ENCODE peak calls at places on chromosomes 11 and 22, in six cellular contexts. T is SK-N-SH, A is K562, H is HCT116, V is GM12878, C is H1. E is an unnamed sample.

GRCh38 chr11:119694334-119694733 is 34.7 kb downstream of the NECTIN1 start:
- DNase-seq in T (no peak), A (no peak), H (no peak), V (no peak), C (no peak), E (no peak)

GRCh38 chr11:33187851-33188722 is 26.8 kb upstream of the CSTF3 start:
- DNase-seq in T (no peak), A (no peak), H (no peak), V (no peak), C (no peak), E (no peak)

GRCh38 chr11:112082729-112083128 is 3.8 kb downstream of the TIMM8B start:
- DNase-seq in T (no peak), A (no peak), H (no peak), V (no peak), C (no peak), E (no peak)

GRCh38 chr11:1237128-1237580 is 14.3 kb downstream of the MUC5B start:
- DNase-seq in T (no peak), A (no peak), H (no peak), V (no peak), C (peak; percentile 26), E (no peak)

GRCh38 chr11:17735823-17736772 is 1.5 kb downstream of the KCNC1 start:
- DNase-seq in T (peak; percentile 92), A (no peak), H (no peak), V (no peak), C (peak; percentile 70), E (no peak)

GRCh38 chr11:110858556-110858921 is 146.3 kb upstream of the ARHGAP20 start:
- DNase-seq in T (no peak), A (no peak), H (no peak), V (no peak), C (no peak), E (no peak)

GRCh38 chr11:58762284-58763119 is 30.8 kb upstream of the GLYAT start:
- DNase-seq in T (no peak), A (no peak), H (no peak), V (no peak), C (no peak), E (no peak)

GRCh38 chr11:2768471-2769408 is 68.9 kb upstream of the KCNQ1OT1 start:
- DNase-seq in T (no peak), A (peak; percentile 49), H (peak; percentile 38), V (no peak), C (peak; percentile 30), E (no peak)

GRCh38 chr11:44096360-44097188 is 1.1 kb downstream of the EXT2 start:
- DNase-seq in T (no peak), A (no peak), H (no peak), V (no peak), C (no peak), E (no peak)

GRCh38 chr11:117334896-117335295 is 7.2 kb downstream of the CEP164 start:
- DNase-seq in T (no peak), A (no peak), H (no peak), V (no peak), C (no peak), E (no peak)

GRCh38 chr11:19499999-19500398 is 212.6 kb upstream of the NAV2 start:
- DNase-seq in T (no peak), A (no peak), H (no peak), V (no peak), C (no peak), E (no peak)

GRCh38 chr11:36478700-36479329 is 31.3 kb downstream of the TRAF6 start:
- DNase-seq in T (peak; percentile 45), A (no peak), H (peak; percentile 22), V (no peak), C (no peak), E (peak; percentile 76)

GRCh38 chr11:2267306-2267861 is 3.0 kb downstream of the ASCL2 start:
- DNase-seq in T (no peak), A (peak; percentile 47), H (no peak), V (no peak), C (no peak), E (no peak)

GRCh38 chr11:64864473-64865285 is 13.7 kb downstream of the EHD1 start:
- DNase-seq in T (no peak), A (peak; percentile 34), H (no peak), V (no peak), C (no peak), E (no peak)

GRCh38 chr11:72924568-72925190 is 110.5 kb downstream of the ATG16L2 start:
- DNase-seq in T (peak; percentile 22), A (no peak), H (peak; percentile 8), V (peak; percentile 13), C (no peak), E (peak; percentile 58)

GRCh38 chr11:66855574-66856495 is 1.0 kb upstream of the LRFN4 start:
- DNase-seq in T (peak; percentile 96), A (peak; percentile 97), H (peak; percentile 82), V (peak; percentile 50), C (peak; percentile 94), E (peak; percentile 95)

GRCh38 chr11:133064152-133064877 is 468.0 kb downstream of the OPCML start:
- DNase-seq in T (peak; percentile 91), A (peak; percentile 18), H (no peak), V (no peak), C (peak; percentile 88), E (no peak)

GRCh38 chr22:22948651-22949611 is 61.3 kb downstream of the IGLL5 start:
- DNase-seq in T (no peak), A (no peak), H (no peak), V (no peak), C (no peak), E (no peak)

GRCh38 chr22:50729391-50730012 is 8.5 kb upstream of the ACR start:
- DNase-seq in T (no peak), A (no peak), H (no peak), V (no peak), C (no peak), E (no peak)

GRCh38 chr11:123060265-123061000 is 1.5 kb downstream of the HSPA8 start:
- DNase-seq in T (no peak), A (no peak), H (no peak), V (no peak), C (no peak), E (no peak)

GRCh38 chr11:65428578-65429068 is 6.0 kb downstream of the NEAT1 start:
- DNase-seq in T (no peak), A (no peak), H (no peak), V (no peak), C (no peak), E (no peak)

GRCh38 chr11:19311306-19312030 is 70.7 kb upstream of the E2F8 start:
- DNase-seq in T (peak; percentile 66), A (peak; percentile 65), H (peak; percentile 31), V (peak; percentile 19), C (peak; percentile 89), E (peak; percentile 44)

GRCh38 chr11:112206071-112206470 is 20.2 kb upstream of the PTS start:
- DNase-seq in T (no peak), A (no peak), H (no peak), V (no peak), C (no peak), E (no peak)

GRCh38 chr22:28015676-28016601 is 96.9 kb upstream of the PITPNB start:
- DNase-seq in T (peak; percentile 92), A (no peak), H (no peak), V (no peak), C (no peak), E (no peak)

GRCh38 chr11:11148104-11148509 is 204.9 kb downstream of the CSNK2A3 start:
- DNase-seq in T (no peak), A (no peak), H (no peak), V (no peak), C (peak; percentile 60), E (peak; percentile 39)

GRCh38 chr22:45503816-45504702 is 1.4 kb downstream of the FBLN1 start:
- DNase-seq in T (peak; percentile 66), A (no peak), H (no peak), V (no peak), C (peak; percentile 65), E (no peak)

GRCh38 chr11:121482231-121483129 is 29.7 kb upstream of the SORL1-AS1 start:
- DNase-seq in T (no peak), A (no peak), H (no peak), V (peak; percentile 93), C (no peak), E (no peak)

GRCh38 chr11:73759520-73760065 is 1.3 kb downstream of the RAB6A start:
- DNase-seq in T (peak; percentile 36), A (no peak), H (no peak), V (no peak), C (no peak), E (peak; percentile 27)

GRCh38 chr11:124179311-124179710 is 3.8 kb upstream of the OR10D3 start:
- DNase-seq in T (no peak), A (no peak), H (no peak), V (no peak), C (no peak), E (no peak)

GRCh38 chr22:45336971-45337431 is 27.3 kb downstream of the FAM118A start:
- DNase-seq in T (no peak), A (no peak), H (no peak), V (no peak), C (no peak), E (no peak)

GRCh38 chr11:115848614-115849013 is 344.4 kb upstream of the CADM1 start:
- DNase-seq in T (no peak), A (no peak), H (no peak), V (no peak), C (no peak), E (no peak)
- TF ChIP-seq JUND in T (no peak), A (no peak), H (no peak), V (no peak), C (no peak), E (no peak)

GRCh38 chr11:69368119-69368880 is 74.3 kb downstream of the MYEOV start:
- DNase-seq in T (no peak), A (no peak), H (no peak), V (no peak), C (peak; percentile 28), E (no peak)
- TF ChIP-seq JUND in T (no peak), A (no peak), H (peak; percentile 33), V (no peak), C (no peak), E (no peak)

DNA sequence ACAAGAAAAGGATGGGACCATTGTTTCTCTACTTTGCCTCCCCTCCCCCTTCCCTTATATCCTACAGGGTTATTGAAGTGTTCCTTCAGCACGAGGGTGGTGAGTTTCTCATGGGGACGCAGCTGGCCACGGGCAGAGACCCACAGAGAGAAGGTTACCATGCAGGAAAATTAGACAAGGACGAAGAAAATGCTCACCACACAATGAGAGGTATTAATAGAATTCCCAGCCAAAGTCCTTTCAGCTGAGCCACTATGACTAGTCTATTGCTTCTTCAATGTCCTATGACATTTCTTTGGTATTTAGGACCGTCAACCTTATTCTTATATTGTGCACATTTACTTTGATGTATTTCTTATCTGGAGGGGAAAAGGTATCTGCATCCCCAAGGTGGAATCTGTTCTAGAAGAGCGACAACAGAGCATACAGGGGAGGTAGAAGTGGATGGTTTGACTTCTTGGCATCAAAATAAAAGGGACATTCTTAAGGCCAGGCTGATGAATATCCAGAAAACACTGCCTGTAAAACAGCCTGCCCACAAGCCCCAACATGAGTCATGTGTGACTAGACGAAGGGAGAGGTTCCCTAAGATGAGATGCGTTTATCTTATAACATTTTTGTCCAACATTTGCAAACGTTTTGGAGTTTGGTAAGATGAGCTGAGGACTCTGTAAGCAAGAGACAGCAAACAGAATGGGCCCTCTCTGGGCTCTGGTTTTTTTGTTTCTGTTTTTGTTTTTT is 209.8 kb upstream of the NARS2 start:
- DNase-seq in T (no peak), A (no peak), H (no peak), V (no peak), C (no peak), E (no peak)
- TF ChIP-seq JUND in T (peak; percentile 32), A (no peak), H (no peak), V (no peak), C (no peak), E (no peak)

GRCh38 chr11:46601129-46601528 is 7.3 kb upstream of the AMBRA1 start:
- DNase-seq in T (no peak), A (no peak), H (no peak), V (no peak), C (no peak), E (no peak)
- TF ChIP-seq JUND in T (no peak), A (no peak), H (no peak), V (no peak), C (no peak), E (no peak)

E was measured in T47D.